ENCODE peak calls at places on chromosomes 13 and 19, in eight cellular contexts. I is foreskin keratinocyte, C is heart right ventricle, W is astrocyte, Q is fibroblast of lung, E is right lobe of liver, H is stomach, X is esophagus squamous epithelium. V is an unnamed sample. For H3K27me3, the result is how much of the 10 kb centered on the place peaks cover.

GRCh38 chr19:40438284-40438683 is 5.9 kb downstream of the SERTAD3 start:
- DNase-seq in X (no peak), H (no peak), I (no peak), C (no peak), W (no peak), Q (no peak), E (no peak), V (no peak)

GRCh38 chr13:111917901-111918300 is 149.0 kb upstream of the SOX1 start:
- DNase-seq in H (no peak), X (no peak), E (no peak), W (no peak), C (no peak), I (no peak), Q (no peak), V (no peak)

GRCh38 chr13:102878491-102878890 is 32.7 kb downstream of the ERCC5 start:
- DNase-seq in C (no peak), X (no peak), E (no peak), W (peak), H (no peak), Q (peak), I (no peak), V (no peak)

GRCh38 chr13:67001363-67001762 is 228.8 kb downstream of the PCDH9 start:
- DNase-seq in C (no peak), I (no peak), W (no peak), E (no peak), H (no peak), X (no peak), Q (no peak), V (no peak)

GRCh38 chr13:24107955-24108614 is 52.4 kb upstream of the SPATA13 start:
- DNase-seq in E (no peak), I (no peak), H (no peak), C (no peak), X (no peak), W (peak), Q (peak), V (no peak)

GRCh38 chr13:22040810-22041364 is 370.0 kb downstream of the FGF9 start:
- DNase-seq in Q (no peak), E (no peak), C (no peak), I (peak), W (no peak), H (no peak), X (no peak), V (no peak)

GRCh38 chr13:26713341-26713740 is 47.2 kb downstream of the GPR12 start:
- DNase-seq in X (no peak), W (no peak), H (no peak), E (no peak), C (no peak), I (no peak), Q (no peak), V (no peak)

GRCh38 chr19:29771708-29772415 is 39.9 kb upstream of the CCNE1 start:
- DNase-seq in W (peak), I (peak), H (peak), X (no peak), C (peak), E (no peak), Q (peak), V (no peak)

GRCh38 chr13:110166598-110166997 is 140.4 kb downstream of the COL4A1 start:
- DNase-seq in Q (no peak), X (no peak), H (no peak), W (no peak), I (peak), C (no peak), E (peak), V (no peak)

GRCh38 chr13:94362411-94362909 is 117.0 kb downstream of the DCT start:
- DNase-seq in Q (peak), C (no peak), E (peak), X (peak), H (peak), W (peak), I (peak), V (peak)

DNA sequence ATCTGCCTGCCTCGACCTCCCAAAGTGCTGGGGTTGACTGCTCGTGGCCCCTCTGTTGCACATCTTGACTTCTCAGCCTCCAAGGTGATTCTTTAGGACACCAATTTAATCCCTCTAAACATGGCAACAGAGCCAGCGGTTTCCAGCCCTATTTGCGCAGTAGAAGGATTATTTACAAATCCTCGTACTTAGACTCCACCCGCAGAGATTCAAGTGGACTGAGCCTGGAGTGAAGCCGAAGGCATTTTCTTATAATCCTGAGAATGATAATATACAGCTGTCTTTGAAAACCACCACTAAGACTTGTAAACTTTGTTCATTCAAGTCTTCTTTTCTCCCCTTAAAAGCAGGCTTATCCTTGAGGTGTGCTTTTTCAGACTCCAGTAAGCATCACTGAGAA is 4.9 kb upstream of the DPRX start:
- DNase-seq in I (no peak), Q (no peak), H (no peak), X (no peak), E (no peak), C (no peak), W (no peak), V (no peak)
- TF ChIP-seq CTCF in I (no peak), Q (no peak), H (no peak), X (no peak), E (no peak), C (no peak), W (no peak), V (no peak)

GRCh38 chr13:51194942-51195341 is 27.3 kb upstream of the FAM124A start:
- DNase-seq in W (no peak), E (no peak), H (no peak), Q (no peak), X (no peak), I (no peak), C (no peak), V (no peak)
- H3K27ac ChIP-seq in W (no peak), E (no peak), H (no peak), Q (no peak), X (no peak), I (no peak), C (no peak), V (no peak)

GRCh38 chr13:39373108-39373507 is 229.9 kb downstream of the LHFPL6 start:
- DNase-seq in H (no peak), Q (no peak), X (no peak), E (no peak), C (no peak), W (no peak), I (no peak), V (no peak)

GRCh38 chr13:39376088-39376487 is 226.9 kb downstream of the LHFPL6 start:
- DNase-seq in I (no peak), W (no peak), C (no peak), X (no peak), H (no peak), E (no peak), Q (no peak), V (no peak)

GRCh38 chr13:39378293-39378692 is 224.7 kb downstream of the LHFPL6 start:
- DNase-seq in C (no peak), W (no peak), Q (no peak), I (no peak), X (no peak), H (no peak), E (no peak), V (no peak)

GRCh38 chr13:39377699-39378098 is 225.3 kb downstream of the LHFPL6 start:
- DNase-seq in C (no peak), E (no peak), Q (no peak), W (no peak), H (no peak), I (no peak), X (no peak), V (no peak)

GRCh38 chr13:39374741-39375189 is 228.2 kb downstream of the LHFPL6 start:
- DNase-seq in C (no peak), H (no peak), I (peak), Q (no peak), W (no peak), E (no peak), X (no peak), V (no peak)
- H3K27me3 ChIP-seq in C (under half), H (under half), I (under half), Q (under half), W (under half), E (under half), X (under half), V (under half)

GRCh38 chr13:40550130-40550529 is 116.3 kb downstream of the FOXO1 start:
- DNase-seq in X (no peak), C (no peak), W (peak), Q (peak), I (peak), E (no peak), H (no peak), V (no peak)
- TF ChIP-seq CTCF in X (no peak), C (no peak), W (no peak), Q (no peak), I (no peak), E (no peak), H (no peak), V (no peak)

GRCh38 chr19:39147480-39147879 is 21.9 kb downstream of the PAK4 start:
- DNase-seq in W (no peak), C (no peak), X (no peak), Q (no peak), E (no peak), H (no peak), I (no peak), V (no peak)

GRCh38 chr19:39144487-39145071 is 19.0 kb downstream of the PAK4 start:
- DNase-seq in C (no peak), H (no peak), E (peak), I (no peak), W (peak), X (no peak), Q (peak), V (no peak)

GRCh38 chr19:39146686-39147450 is 21.3 kb downstream of the PAK4 start:
- DNase-seq in Q (no peak), X (no peak), I (no peak), W (no peak), E (no peak), H (no peak), C (no peak), V (no peak)

GRCh38 chr19:39146091-39146490 is 20.5 kb downstream of the PAK4 start:
- DNase-seq in X (no peak), Q (no peak), H (no peak), I (no peak), E (no peak), W (no peak), C (no peak), V (no peak)

DNA sequence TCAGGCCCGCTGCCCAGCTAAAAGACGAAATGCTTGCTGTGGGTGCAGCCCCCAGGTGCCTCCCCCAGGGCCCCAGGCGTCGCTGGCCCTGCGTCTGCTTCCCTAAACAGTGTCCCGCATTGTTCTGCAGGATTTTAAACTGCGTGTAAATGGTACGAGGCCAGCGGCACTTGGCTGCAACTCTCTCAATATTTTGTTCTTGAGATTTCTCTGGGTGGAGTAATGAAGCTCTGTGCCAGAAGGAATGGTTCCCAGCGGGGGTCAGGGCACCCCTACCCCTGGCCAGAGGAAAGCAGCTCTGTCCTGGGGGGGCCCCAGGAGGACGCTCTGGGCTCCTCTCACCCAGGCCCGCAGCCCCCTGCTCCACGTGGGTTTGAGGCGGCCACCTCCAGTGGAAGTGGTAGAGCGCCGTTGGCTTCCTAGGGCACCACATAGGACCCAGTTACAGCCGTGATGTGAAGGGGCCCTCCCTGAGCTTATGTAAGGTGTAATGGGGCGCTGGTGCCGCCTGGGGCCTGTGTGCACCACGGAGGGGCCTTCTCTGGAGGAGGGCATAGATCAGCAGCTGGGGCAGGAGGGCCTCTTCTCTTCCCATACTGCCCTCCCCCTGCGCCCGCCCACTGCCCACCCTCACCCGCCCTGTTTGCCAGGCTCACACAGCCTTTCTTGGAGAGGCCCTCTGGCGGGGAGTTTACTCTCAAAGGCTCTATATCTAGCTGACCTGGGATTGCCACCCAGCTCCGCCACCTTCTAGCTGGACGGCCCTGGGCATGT is 19.8 kb downstream of the PAK4 start:
- DNase-seq in W (no peak), Q (no peak), X (no peak), C (no peak), I (no peak), E (peak), H (no peak), V (no peak)
- H3K27ac ChIP-seq in W (no peak), Q (no peak), X (peak), C (peak), I (no peak), E (no peak), H (peak), V (peak)

GRCh38 chr19:17954401-17954800 is 12.5 kb upstream of the KCNN1 start:
- DNase-seq in Q (no peak), C (no peak), X (no peak), I (no peak), H (no peak), E (no peak), W (no peak), V (no peak)
- H3K27me3 ChIP-seq in Q (under half), C (half or more), X (under half), I (half or more), H (half or more), E (under half), W (half or more), V (under half)

GRCh38 chr13:30857018-30857417 is 49.1 kb upstream of the MEDAG start:
- DNase-seq in I (no peak), E (no peak), C (no peak), X (no peak), H (no peak), W (no peak), Q (no peak), V (no peak)
- TF ChIP-seq CTCF in I (no peak), E (no peak), C (no peak), X (no peak), H (no peak), W (no peak), Q (peak), V (no peak)

GRCh38 chr13:31930901-31931522 is 100.6 kb upstream of the FRY start:
- DNase-seq in H (no peak), E (no peak), Q (no peak), I (peak), W (peak), X (no peak), C (no peak), V (no peak)
- H3K27ac ChIP-seq in H (peak), E (no peak), Q (no peak), I (no peak), W (no peak), X (no peak), C (no peak), V (no peak)

GRCh38 chr19:50728084-50728737 is 5.0 kb downstream of the CLEC11A start:
- DNase-seq in Q (peak), X (no peak), W (no peak), C (peak), E (peak), I (no peak), H (peak), V (no peak)

GRCh38 chr19:50723735-50724521 is 764 bp downstream of the CLEC11A start:
- DNase-seq in H (no peak), E (no peak), X (no peak), I (no peak), C (no peak), Q (no peak), W (no peak), V (no peak)

GRCh38 chr19:50724522-50725217 is 1.5 kb downstream of the CLEC11A start:
- DNase-seq in C (peak), E (peak), Q (peak), H (peak), X (peak), W (peak), I (peak), V (peak)

GRCh38 chr19:50725218-50725931 is 2.2 kb downstream of the CLEC11A start:
- DNase-seq in C (no peak), H (no peak), I (no peak), E (no peak), X (no peak), W (no peak), Q (no peak), V (no peak)

DNA sequence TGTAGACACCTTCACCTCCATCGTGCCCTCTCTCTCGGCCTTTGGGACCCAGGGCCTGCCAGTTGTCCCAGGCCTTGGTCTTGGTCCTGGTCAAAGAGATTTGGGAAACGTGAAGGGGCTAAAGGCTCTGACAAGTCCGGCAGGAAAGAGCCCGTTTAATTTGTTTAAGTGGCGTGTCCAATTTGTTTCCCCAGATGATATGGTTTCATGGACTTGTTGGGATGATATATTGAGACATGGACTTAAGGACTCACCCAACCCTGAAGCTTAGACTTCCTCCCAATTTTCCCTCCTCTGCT is 2.7 kb downstream of the CLEC11A start:
- DNase-seq in E (no peak), Q (no peak), W (no peak), C (no peak), I (no peak), X (no peak), H (no peak), V (no peak)
- H3K27me3 ChIP-seq in E (under half), Q (under half), W (under half), C (half or more), I (under half), X (under half), H (half or more), V (under half)

DNA sequence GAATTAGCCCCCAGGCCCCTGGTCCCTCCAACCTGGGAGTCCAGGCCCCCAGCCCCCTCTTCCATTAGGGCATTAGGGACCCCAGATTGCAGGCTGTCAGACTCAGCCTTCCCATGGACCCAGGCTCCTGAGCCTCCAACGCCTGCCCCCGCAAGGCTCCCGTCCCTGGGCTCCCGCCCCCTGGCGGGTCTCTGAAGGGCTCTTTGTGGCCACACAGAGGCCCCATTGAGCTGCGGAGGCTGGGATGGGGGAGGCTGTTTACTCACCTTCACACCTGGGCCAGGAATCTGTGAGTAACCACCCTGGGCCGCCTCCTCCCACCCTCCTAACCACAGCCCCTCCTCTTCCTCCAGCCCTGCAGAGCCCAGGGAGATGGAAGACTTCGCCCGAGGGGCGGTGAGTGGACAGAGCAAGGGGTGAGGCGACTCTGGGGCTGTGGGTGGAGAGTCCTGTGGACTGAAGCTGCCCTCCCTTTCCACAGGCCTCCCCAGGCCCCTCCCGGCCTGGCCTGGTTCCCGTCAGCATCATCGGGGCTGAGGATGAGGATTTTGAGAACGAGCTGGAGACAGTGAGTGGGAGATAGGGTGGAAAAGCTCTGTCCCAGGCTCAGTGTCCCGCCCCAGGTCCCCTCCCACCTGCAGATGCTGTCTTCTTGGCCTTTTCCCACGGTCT is 4.9 kb downstream of the ARHGEF1 start:
- DNase-seq in I (peak), Q (no peak), C (no peak), W (peak), H (peak), E (no peak), X (no peak), V (no peak)
- TF ChIP-seq CTCF in I (peak), Q (no peak), C (no peak), W (peak), H (no peak), E (no peak), X (no peak), V (no peak)